ENCODE peak calls at places on chromosome 5, in seven cellular contexts. E, S, F, Y, W, V and J are unnamed samples.

GRCh38 chr5:119031905-119032304 is 39.0 kb upstream of the DMXL1 start:
- DNase-seq in S (no peak), V (no peak), Y (peak), F (no peak), E (no peak), W (no peak), J (no peak)

GRCh38 chr5:51377151-51378060 is 5.8 kb upstream of the ISL1 start:
- DNase-seq in W (no peak), E (no peak), Y (no peak), F (no peak), V (no peak), S (no peak), J (peak)

GRCh38 chr5:145978672-145979071 is 42.3 kb downstream of the SH3RF2 start:
- DNase-seq in S (no peak), E (no peak), F (no peak), V (no peak), Y (peak), W (no peak), J (no peak)

GRCh38 chr5:141559481-141559880 is 59.3 kb downstream of the DIAPH1 start:
- DNase-seq in Y (peak), W (no peak), F (no peak), S (no peak), V (no peak), E (no peak), J (no peak)

GRCh38 chr5:16600397-16600796 is 16.4 kb downstream of the RETREG1 start:
- DNase-seq in W (no peak), V (no peak), E (no peak), S (peak), F (no peak), Y (peak), J (no peak)

GRCh38 chr5:158594595-158595242 is 505.0 kb downstream of the EBF1 start:
- DNase-seq in V (no peak), W (no peak), E (no peak), Y (no peak), S (no peak), F (no peak), J (no peak)

GRCh38 chr5:759111-759741 is 25.3 kb downstream of the ZDHHC11B start:
- DNase-seq in S (peak), Y (no peak), F (peak), E (no peak), V (peak), W (peak), J (peak)

GRCh38 chr5:65305913-65306312 is 175.8 kb downstream of the ADAMTS6 start:
- DNase-seq in E (no peak), S (no peak), W (no peak), F (no peak), Y (peak), V (no peak), J (no peak)

GRCh38 chr5:1522601-1523479 is 920 bp downstream of the LPCAT1 start:
- DNase-seq in E (no peak), V (peak), Y (peak), F (no peak), S (peak), W (no peak), J (no peak)

GRCh38 chr5:10192309-10192708 is 57.4 kb downstream of the ATPSCKMT start:
- DNase-seq in F (no peak), Y (no peak), W (no peak), V (no peak), S (no peak), E (no peak), J (no peak)

GRCh38 chr5:130571076-130571475 is 594.0 kb downstream of the HINT1 start:
- DNase-seq in V (no peak), F (no peak), S (no peak), E (no peak), W (no peak), Y (no peak), J (no peak)

GRCh38 chr5:6402939-6403338 is 24.6 kb upstream of the MED10 start:
- DNase-seq in S (no peak), E (no peak), F (no peak), Y (peak), W (no peak), V (no peak), J (no peak)

GRCh38 chr5:124663101-124663506 is 83.3 kb downstream of the ZNF608 start:
- DNase-seq in V (no peak), E (no peak), S (peak), Y (no peak), W (no peak), F (no peak), J (no peak)

GRCh38 chr5:32388429-32389111 is 56.0 kb downstream of the ZFR start:
- DNase-seq in V (no peak), Y (no peak), E (no peak), W (no peak), F (no peak), S (no peak), J (no peak)

GRCh38 chr5:38755171-38755570 is 90.6 kb upstream of the OSMR start:
- DNase-seq in V (no peak), E (no peak), F (no peak), S (no peak), Y (peak), W (no peak), J (no peak)

GRCh38 chr5:532521-533242 is 8.4 kb upstream of the SLC9A3 start:
- DNase-seq in S (no peak), V (no peak), E (no peak), W (no peak), Y (no peak), F (no peak), J (peak)

GRCh38 chr5:85293139-85293785 is 908.6 kb upstream of the EDIL3 start:
- DNase-seq in V (no peak), F (no peak), E (peak), Y (peak), S (peak), W (no peak), J (no peak)

GRCh38 chr5:72920690-72921089 is 35.2 kb upstream of the FCHO2 start:
- DNase-seq in F (no peak), S (peak), E (peak), Y (peak), V (no peak), W (no peak), J (no peak)

GRCh38 chr5:134543820-134544692 is 18.6 kb downstream of the JADE2 start:
- DNase-seq in S (no peak), V (no peak), Y (no peak), E (no peak), F (no peak), W (no peak), J (no peak)

GRCh38 chr5:154410786-154411185 is 35.0 kb upstream of the SAP30L start:
- DNase-seq in V (no peak), W (no peak), E (no peak), Y (no peak), S (no peak), F (no peak), J (no peak)

GRCh38 chr5:151742870-151743294 is 15.5 kb downstream of the ATOX1 start:
- DNase-seq in S (peak), Y (peak), F (no peak), W (no peak), E (peak), V (peak), J (peak)

GRCh38 chr5:137735531-137736284 is at the start of gene KLHL3:
- DNase-seq in F (no peak), V (peak), S (peak), W (no peak), E (no peak), Y (peak), J (peak)

GRCh38 chr5:55853818-55854217 is 2.7 kb downstream of the IL31RA start:
- DNase-seq in Y (peak), S (no peak), W (no peak), E (no peak), F (no peak), V (no peak), J (no peak)

GRCh38 chr5:172854451-172854871 is 20.4 kb downstream of the ERGIC1 start:
- DNase-seq in F (no peak), V (no peak), S (no peak), W (peak), Y (no peak), E (no peak), J (no peak)

GRCh38 chr5:179219661-179220620 is 125.3 kb downstream of the ADAMTS2 start:
- DNase-seq in E (no peak), Y (no peak), S (no peak), V (no peak), F (no peak), W (no peak), J (no peak)

GRCh38 chr5:29001666-29002065 is 1963.3 kb upstream of the CDH9 start:
- DNase-seq in W (no peak), F (no peak), V (no peak), Y (no peak), S (peak), E (no peak), J (no peak)

GRCh38 chr5:102666164-102666951 is 88.7 kb upstream of the PAM start:
- DNase-seq in F (no peak), Y (no peak), W (no peak), S (peak), V (no peak), E (no peak), J (peak)

GRCh38 chr5:10702911-10703491 is 58.0 kb downstream of the DAP start:
- DNase-seq in E (no peak), W (no peak), F (no peak), Y (peak), S (no peak), V (no peak), J (no peak)

GRCh38 chr5:126483156-126483555 is 59.9 kb downstream of the GRAMD2B start:
- DNase-seq in V (no peak), F (no peak), Y (peak), E (no peak), S (peak), W (no peak), J (no peak)

GRCh38 chr5:89733772-89734171 is 675.8 kb downstream of the CETN3 start:
- DNase-seq in Y (no peak), S (peak), E (no peak), W (no peak), F (no peak), V (no peak), J (no peak)

GRCh38 chr5:10354048-10354872 is 765 bp downstream of the MARCHF6 start:
- DNase-seq in V (peak), E (no peak), S (peak), W (peak), F (peak), Y (peak), J (peak)